ENCODE peak calls at places on chromosomes 3 and 15, in nine cellular contexts. K is cardiac fibroblast, C is uterus, F is astrocyte, S is progenitor cell of endocrine pancreas, H is psoas muscle, G is GM12865, Y is foreskin fibroblast, E is AG04450. A is an unnamed sample.

GRCh38 chr3:193843447-193844301 is 250.7 kb downstream of the OPA1 start:
- DNase-seq in K (no peak), C (no peak), F (no peak), S (peak), H (no peak), G (no peak), Y (no peak), E (no peak), A (no peak)

GRCh38 chr15:48928877-48929538 is 34.7 kb downstream of the SHC4 start:
- DNase-seq in K (no peak), C (no peak), F (peak), S (no peak), H (no peak), G (no peak), Y (no peak), E (no peak), A (no peak)

GRCh38 chr3:184110316-184110725 is 13.5 kb downstream of the HTR3E start:
- DNase-seq in K (no peak), C (no peak), F (peak), S (no peak), H (no peak), G (no peak), Y (peak), E (no peak), A (no peak)

GRCh38 chr3:163622384-163622783 is 1455.9 kb downstream of the SI start:
- DNase-seq in K (peak), C (no peak), F (no peak), S (peak), H (no peak), G (no peak), Y (no peak), E (no peak), A (no peak)

GRCh38 chr15:31326729-31327673 is at the start of gene KLF13:
- DNase-seq in K (peak), C (no peak), F (no peak), S (no peak), H (peak), G (no peak), Y (peak), E (no peak), A (no peak)

GRCh38 chr3:103873897-103874545 is 1439.2 kb downstream of the ZPLD1 start:
- DNase-seq in K (no peak), C (no peak), F (peak), S (no peak), H (no peak), G (no peak), Y (no peak), E (no peak), A (no peak)

GRCh38 chr15:45612790-45613415 is 21.9 kb upstream of the SQOR start:
- DNase-seq in K (peak), C (no peak), F (no peak), S (no peak), H (no peak), G (peak), Y (peak), E (no peak), A (no peak)

GRCh38 chr3:40574661-40575060 is 49.9 kb downstream of the ZNF621 start:
- DNase-seq in K (peak), C (no peak), F (peak), S (no peak), H (no peak), G (no peak), Y (no peak), E (no peak), A (no peak)

GRCh38 chr3:185929192-185930151 is 8.3 kb downstream of the TRA2B start:
- DNase-seq in K (no peak), C (no peak), F (peak), S (no peak), H (no peak), G (no peak), Y (peak), E (no peak), A (no peak)

GRCh38 chr3:141127344-141128125 is 76.4 kb downstream of the SPSB4 start:
- DNase-seq in K (no peak), C (no peak), F (no peak), S (no peak), H (no peak), G (no peak), Y (no peak), E (no peak), A (no peak)

GRCh38 chr15:42033214-42033873 is 12.5 kb upstream of the PLA2G4E start:
- DNase-seq in K (no peak), C (no peak), F (no peak), S (no peak), H (no peak), G (peak), Y (no peak), E (no peak), A (no peak)

GRCh38 chr15:64842986-64843561 is 1.4 kb downstream of the PLEKHO2 start:
- DNase-seq in K (peak), C (peak), F (no peak), S (no peak), H (peak), G (peak), Y (peak), E (no peak), A (peak)

GRCh38 chr3:50649451-50649931 is 25.2 kb upstream of the DOCK3 start:
- DNase-seq in K (peak), C (no peak), F (no peak), S (no peak), H (no peak), G (no peak), Y (no peak), E (no peak), A (no peak)

GRCh38 chr3:48564022-48564421 is 441 bp upstream of the UCN2 start:
- DNase-seq in K (peak), C (no peak), F (peak), S (no peak), H (peak), G (peak), Y (peak), E (no peak), A (no peak)

GRCh38 chr3:157388976-157389375 is 47.7 kb upstream of the PTX3 start:
- DNase-seq in K (peak), C (no peak), F (peak), S (no peak), H (no peak), G (no peak), Y (peak), E (peak), A (no peak)

GRCh38 chr15:74193305-74193718 is 9.3 kb downstream of the STRA6 start:
- DNase-seq in K (peak), C (no peak), F (peak), S (no peak), H (no peak), G (peak), Y (peak), E (no peak), A (no peak)

GRCh38 chr15:44710236-44711088 is 661 bp downstream of the PATL2 start:
- DNase-seq in K (peak), C (no peak), F (peak), S (no peak), H (peak), G (peak), Y (peak), E (no peak), A (peak)

GRCh38 chr3:115099115-115099884 is 47.8 kb downstream of the ZBTB20 start:
- DNase-seq in K (no peak), C (no peak), F (no peak), S (no peak), H (no peak), G (no peak), Y (peak), E (no peak), A (no peak)

GRCh38 chr3:52237006-52237658 is 1.8 kb downstream of the TWF2 start:
- DNase-seq in K (no peak), C (no peak), F (no peak), S (no peak), H (no peak), G (no peak), Y (no peak), E (no peak), A (no peak)

GRCh38 chr15:60091150-60091549 is 87.0 kb downstream of the FOXB1 start:
- DNase-seq in K (peak), C (no peak), F (peak), S (no peak), H (no peak), G (no peak), Y (peak), E (peak), A (no peak)

GRCh38 chr3:72041531-72041930 is 256.6 kb upstream of the PROK2 start:
- DNase-seq in K (peak), C (peak), F (no peak), S (no peak), H (no peak), G (no peak), Y (peak), E (no peak), A (no peak)

GRCh38 chr3:8760091-8760490 is 9.3 kb downstream of the OXTR start:
- DNase-seq in K (no peak), C (no peak), F (no peak), S (no peak), H (no peak), G (no peak), Y (no peak), E (no peak), A (no peak)

GRCh38 chr3:154105218-154105975 is 15.8 kb upstream of the ARHGEF26 start:
- DNase-seq in K (peak), C (no peak), F (peak), S (no peak), H (no peak), G (no peak), Y (no peak), E (no peak), A (no peak)

GRCh38 chr3:129688310-129688895 is 81.9 kb upstream of the PLXND1 start:
- DNase-seq in K (peak), C (peak), F (peak), S (no peak), H (peak), G (no peak), Y (peak), E (no peak), A (no peak)

GRCh38 chr3:126106336-126107202 is 22.6 kb upstream of the SLC41A3 start:
- DNase-seq in K (no peak), C (no peak), F (no peak), S (peak), H (no peak), G (no peak), Y (no peak), E (no peak), A (no peak)

GRCh38 chr15:40098489-40099261 is 10.0 kb downstream of the BMF start:
- DNase-seq in K (peak), C (peak), F (peak), S (peak), H (peak), G (peak), Y (peak), E (peak), A (peak)

GRCh38 chr15:85414495-85414894 is 34.1 kb downstream of the AKAP13 start:
- DNase-seq in K (peak), C (no peak), F (no peak), S (no peak), H (no peak), G (peak), Y (peak), E (no peak), A (no peak)

GRCh38 chr15:75104804-75105557 is 81.6 kb downstream of the PPCDC start:
- DNase-seq in K (peak), C (no peak), F (peak), S (no peak), H (no peak), G (peak), Y (peak), E (peak), A (peak)

GRCh38 chr3:160921020-160921635 is 165.1 kb downstream of the PPM1L start:
- DNase-seq in K (peak), C (no peak), F (peak), S (no peak), H (peak), G (peak), Y (peak), E (no peak), A (peak)

GRCh38 chr3:136728918-136729317 is 23.3 kb downstream of the STAG1 start:
- DNase-seq in K (peak), C (no peak), F (peak), S (no peak), H (no peak), G (no peak), Y (peak), E (no peak), A (no peak)

GRCh38 chr15:60720493-60721231 is 241.7 kb upstream of the ICE2 start:
- DNase-seq in K (no peak), C (no peak), F (no peak), S (no peak), H (no peak), G (peak), Y (no peak), E (no peak), A (no peak)

GRCh38 chr3:152621006-152621868 is 213.7 kb upstream of the P2RY1 start:
- DNase-seq in K (no peak), C (no peak), F (peak), S (no peak), H (no peak), G (no peak), Y (peak), E (no peak), A (no peak)

GRCh38 chr15:85973584-85974347 is 105.9 kb upstream of the AGBL1 start:
- DNase-seq in K (no peak), C (no peak), F (peak), S (no peak), H (no peak), G (no peak), Y (no peak), E (no peak), A (no peak)

GRCh38 chr3:46866720-46867549 is 3.7 kb upstream of the MYL3 start:
- DNase-seq in K (peak), C (peak), F (peak), S (peak), H (peak), G (peak), Y (peak), E (no peak), A (peak)

GRCh38 chr3:13479582-13480339 is at the start of gene HDAC11:
- DNase-seq in K (peak), C (peak), F (peak), S (peak), H (peak), G (peak), Y (peak), E (peak), A (peak)
- TF ChIP-seq CTCF in K (no peak), C (peak), F (no peak), S (peak), H (peak), G (no peak), Y (no peak), E (no peak), A (no peak)

DNA sequence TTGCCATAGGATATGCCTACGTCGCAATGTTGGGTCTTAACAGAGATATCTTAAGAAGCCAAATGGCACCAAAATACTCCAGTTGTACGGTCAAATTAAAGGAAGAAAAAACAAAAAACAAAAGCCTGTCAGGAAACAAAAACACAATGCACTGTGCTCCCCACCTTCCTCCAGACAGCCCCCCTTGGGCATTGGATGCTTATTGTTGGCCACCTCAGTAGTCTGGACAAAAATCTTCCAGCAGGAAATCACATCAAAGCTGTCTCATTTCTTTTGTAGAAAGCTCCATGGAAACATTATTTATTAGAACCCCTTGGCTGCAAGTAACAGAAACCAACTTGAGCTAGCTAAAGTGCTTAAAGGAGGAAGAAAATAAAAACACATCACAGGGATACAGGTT is 651.4 kb upstream of the ADAMTS9 start:
- DNase-seq in K (no peak), C (no peak), F (no peak), S (no peak), H (no peak), G (no peak), Y (no peak), E (no peak), A (no peak)
- TF ChIP-seq CTCF in K (no peak), C (no peak), F (no peak), S (no peak), H (no peak), G (no peak), Y (no peak), E (no peak), A (no peak)

GRCh38 chr15:61809216-61809615 is 251.0 kb downstream of the VPS13C start:
- DNase-seq in K (no peak), C (no peak), F (no peak), S (no peak), H (no peak), G (no peak), Y (no peak), E (no peak), A (no peak)
- TF ChIP-seq CTCF in K (no peak), C (no peak), F (no peak), S (no peak), H (no peak), G (no peak), Y (no peak), E (no peak), A (no peak)

GRCh38 chr3:6791161-6791560 is 69.8 kb upstream of the GRM7 start:
- DNase-seq in K (peak), C (no peak), F (peak), S (no peak), H (no peak), G (no peak), Y (no peak), E (no peak), A (no peak)
- TF ChIP-seq CTCF in K (no peak), C (no peak), F (peak), S (no peak), H (no peak), G (no peak), Y (no peak), E (no peak), A (peak)

GRCh38 chr3:100600181-100601042 is 9.0 kb upstream of the ADGRG7 start:
- DNase-seq in K (no peak), C (no peak), F (no peak), S (no peak), H (no peak), G (peak), Y (no peak), E (no peak), A (no peak)

GRCh38 chr3:100605358-100605757 is 4.0 kb upstream of the ADGRG7 start:
- DNase-seq in K (no peak), C (no peak), F (no peak), S (no peak), H (no peak), G (no peak), Y (no peak), E (no peak), A (no peak)

GRCh38 chr3:100602506-100603444 is 6.6 kb upstream of the ADGRG7 start:
- DNase-seq in K (peak), C (no peak), F (peak), S (no peak), H (no peak), G (peak), Y (peak), E (no peak), A (no peak)

GRCh38 chr3:100606894-100607512 is 2.4 kb upstream of the ADGRG7 start:
- DNase-seq in K (no peak), C (no peak), F (no peak), S (no peak), H (no peak), G (peak), Y (no peak), E (no peak), A (no peak)

GRCh38 chr3:100603449-100603848 is 6.0 kb upstream of the ADGRG7 start:
- DNase-seq in K (peak), C (no peak), F (no peak), S (no peak), H (no peak), G (peak), Y (peak), E (no peak), A (peak)
- TF ChIP-seq CTCF in K (peak), C (peak), F (peak), S (peak), H (peak), G (peak), Y (peak), E (peak), A (peak)

DNA sequence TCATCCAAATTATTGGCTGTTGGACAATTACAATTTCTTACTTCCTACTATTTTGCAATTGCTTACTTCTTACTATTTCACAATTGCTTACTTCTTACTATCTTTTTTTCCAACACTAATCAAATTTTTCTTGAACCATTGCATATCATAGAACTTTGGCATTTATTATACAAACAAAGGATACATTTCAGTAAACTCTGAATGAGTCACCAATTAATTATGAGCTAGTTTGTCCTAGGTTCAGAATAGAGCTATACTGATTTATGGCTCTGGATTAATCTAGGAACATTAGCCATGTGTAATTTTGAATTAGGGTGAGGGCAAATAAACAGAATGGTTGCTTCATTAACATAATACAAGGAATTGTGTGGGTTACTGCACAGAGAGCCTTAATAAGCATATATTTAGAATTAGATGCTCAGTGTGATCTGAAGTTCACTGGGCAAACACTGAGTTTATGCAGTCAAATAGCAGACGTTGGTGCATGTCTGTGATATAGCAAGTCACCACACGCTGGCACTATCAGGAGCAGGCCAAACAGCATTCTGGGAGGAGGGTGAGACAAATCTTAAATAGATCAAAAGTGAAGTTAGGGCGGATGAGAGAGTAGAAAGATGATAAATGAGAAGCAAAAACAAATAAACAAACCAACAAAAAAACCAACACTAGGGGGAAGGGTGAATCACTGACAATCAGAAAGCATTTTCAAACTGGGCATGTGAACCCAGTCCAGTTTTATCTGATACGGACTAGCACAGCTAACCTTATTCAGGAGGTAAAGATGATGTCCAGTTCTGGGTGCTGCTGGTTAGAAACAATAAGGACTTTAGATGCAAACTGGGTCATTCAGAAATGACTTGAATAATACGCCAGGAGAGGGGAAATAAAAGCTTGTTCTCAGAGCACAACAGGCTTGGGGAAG is 21.4 kb downstream of the GABRR3 start:
- DNase-seq in K (peak), C (no peak), F (no peak), S (no peak), H (no peak), G (no peak), Y (peak), E (no peak), A (peak)
- TF ChIP-seq CTCF in K (no peak), C (no peak), F (no peak), S (no peak), H (no peak), G (no peak), Y (no peak), E (no peak), A (peak)